ENCODE peak calls at places on chromosomes 4 and X, in ten cellular contexts. D, T, Q, O, Z, L, J, Y, P and A are unnamed samples.
A peak's percentile ranks its signal among the peaks of the same experiment; 100 is the strongest.

GRCh38 chrX:16711219-16712115 is 1.0 kb downstream of the CTPS2 start:
- DNase-seq in D (no peak), T (no peak), Q (peak; percentile 25), O (no peak), Z (no peak), L (no peak), J (no peak), Y (no peak), P (no peak), A (peak; percentile 5)

GRCh38 chrX:68995780-68996551 is 167.1 kb downstream of the EFNB1 start:
- DNase-seq in D (peak; percentile 83), T (no peak), Q (no peak), O (no peak), Z (no peak), L (no peak), J (peak; percentile 66), Y (peak; percentile 23), P (no peak), A (no peak)

GRCh38 chr4:48904541-48905142 is 1.9 kb downstream of the OCIAD2 start:
- DNase-seq in D (no peak), T (no peak), Q (no peak), O (no peak), Z (no peak), L (no peak), J (no peak), Y (peak; percentile 37), P (no peak), A (no peak)

GRCh38 chrX:76148753-76149152 is 24.1 kb upstream of the PBDC1 start:
- DNase-seq in D (no peak), T (no peak), Q (peak; percentile 2), O (peak; percentile 15), Z (no peak), L (no peak), J (peak; percentile 10), Y (peak; percentile 6), P (no peak), A (peak; percentile 62)

GRCh38 chr4:120071192-120071795 is 4.6 kb upstream of the MAD2L1 start:
- DNase-seq in D (no peak), T (no peak), Q (peak; percentile 32), O (no peak), Z (no peak), L (no peak), J (no peak), Y (peak; percentile 73), P (no peak), A (peak; percentile 72)

GRCh38 chrX:126137899-126138298 is 28.2 kb downstream of the DCAF12L2 start:
- DNase-seq in D (no peak), T (no peak), Q (no peak), O (no peak), Z (no peak), L (no peak), J (no peak), Y (no peak), P (no peak), A (no peak)

GRCh38 chrX:17547658-17548057 is 172.7 kb downstream of the NHS start:
- DNase-seq in D (no peak), T (no peak), Q (no peak), O (peak; percentile 46), Z (no peak), L (no peak), J (peak; percentile 37), Y (peak; percentile 89), P (no peak), A (no peak)

GRCh38 chr4:78059524-78059889 is 2.4 kb downstream of the FRAS1 start:
- DNase-seq in D (no peak), T (no peak), Q (peak; percentile 47), O (peak; percentile 63), Z (no peak), L (no peak), J (no peak), Y (peak; percentile 60), P (no peak), A (peak; percentile 53)

GRCh38 chr4:25481648-25482047 is 104.6 kb downstream of the ANAPC4 start:
- DNase-seq in D (no peak), T (no peak), Q (no peak), O (no peak), Z (no peak), L (no peak), J (no peak), Y (no peak), P (no peak), A (no peak)

GRCh38 chrX:17595456-17596035 is 141.7 kb upstream of the SCML1 start:
- DNase-seq in D (no peak), T (no peak), Q (no peak), O (no peak), Z (no peak), L (no peak), J (no peak), Y (no peak), P (no peak), A (no peak)

GRCh38 chr4:42331914-42332368 is 65.3 kb upstream of the SHISA3 start:
- DNase-seq in D (no peak), T (no peak), Q (no peak), O (peak; percentile 38), Z (no peak), L (no peak), J (peak; percentile 36), Y (peak; percentile 7), P (no peak), A (no peak)

GRCh38 chr4:76780781-76781697 is 116.9 kb downstream of the SOWAHB start:
- DNase-seq in D (no peak), T (no peak), Q (no peak), O (no peak), Z (no peak), L (no peak), J (no peak), Y (no peak), P (no peak), A (no peak)

GRCh38 chr4:119628281-119629141 is at the start of gene PDE5A:
- DNase-seq in D (peak; percentile 95), T (peak; percentile 47), Q (peak; percentile 80), O (peak; percentile 75), Z (peak; percentile 33), L (peak; percentile 59), J (peak; percentile 84), Y (peak; percentile 61), P (peak; percentile 52), A (peak; percentile 89)

GRCh38 chr4:11669156-11669555 is 240.5 kb upstream of the HS3ST1 start:
- DNase-seq in D (no peak), T (no peak), Q (no peak), O (no peak), Z (no peak), L (no peak), J (no peak), Y (peak; percentile 3), P (no peak), A (no peak)

GRCh38 chrX:149682031-149682430 is 29.8 kb upstream of the MAGEA11 start:
- DNase-seq in D (no peak), T (no peak), Q (no peak), O (no peak), Z (no peak), L (no peak), J (no peak), Y (no peak), P (no peak), A (no peak)

GRCh38 chrX:149570668-149571067 is 16.6 kb downstream of the MAGEA9B start:
- DNase-seq in D (no peak), T (no peak), Q (no peak), O (peak; percentile 0), Z (no peak), L (no peak), J (no peak), Y (peak; percentile 21), P (no peak), A (no peak)

GRCh38 chr4:183362916-183363542 is 40.8 kb upstream of the CLDN24 start:
- DNase-seq in D (peak; percentile 22), T (no peak), Q (no peak), O (no peak), Z (no peak), L (no peak), J (no peak), Y (peak; percentile 58), P (no peak), A (no peak)

GRCh38 chr4:138182838-138183426 is 59.2 kb downstream of the SLC7A11 start:
- DNase-seq in D (no peak), T (no peak), Q (peak; percentile 13), O (no peak), Z (no peak), L (no peak), J (no peak), Y (peak; percentile 60), P (no peak), A (no peak)

GRCh38 chrX:135453381-135453780 is 31.6 kb downstream of the SMIM10L2A start:
- DNase-seq in D (no peak), T (no peak), Q (no peak), O (no peak), Z (no peak), L (no peak), J (no peak), Y (no peak), P (no peak), A (no peak)

GRCh38 chr4:76581276-76581675 is 146.2 kb downstream of the SHROOM3 start:
- DNase-seq in D (no peak), T (no peak), Q (no peak), O (no peak), Z (no peak), L (no peak), J (no peak), Y (no peak), P (no peak), A (no peak)

GRCh38 chrX:147838465-147839131 is 73.1 kb upstream of the FMR1 start:
- DNase-seq in D (no peak), T (no peak), Q (no peak), O (no peak), Z (no peak), L (no peak), J (no peak), Y (no peak), P (no peak), A (no peak)

GRCh38 chrX:73922856-73923429 is 359.9 kb downstream of the CHIC1 start:
- DNase-seq in D (no peak), T (no peak), Q (no peak), O (no peak), Z (no peak), L (no peak), J (no peak), Y (no peak), P (no peak), A (no peak)

GRCh38 chr4:78645853-78646757 is 94.5 kb downstream of the ANXA3 start:
- DNase-seq in D (no peak), T (no peak), Q (no peak), O (peak; percentile 60), Z (no peak), L (no peak), J (peak; percentile 44), Y (peak; percentile 83), P (no peak), A (no peak)

GRCh38 chr4:103934178-103934789 is 214.5 kb upstream of the TACR3 start:
- DNase-seq in D (no peak), T (no peak), Q (peak; percentile 45), O (no peak), Z (no peak), L (no peak), J (no peak), Y (peak; percentile 16), P (no peak), A (peak; percentile 14)

GRCh38 chr4:136680271-136680670 is 852.0 kb downstream of the PCDH18 start:
- DNase-seq in D (no peak), T (no peak), Q (no peak), O (peak; percentile 52), Z (no peak), L (no peak), J (no peak), Y (no peak), P (no peak), A (no peak)

GRCh38 chr4:177596035-177596434 is 153.8 kb upstream of the AGA start:
- DNase-seq in D (no peak), T (no peak), Q (no peak), O (peak; percentile 36), Z (no peak), L (peak; percentile 8), J (no peak), Y (peak; percentile 79), P (no peak), A (peak; percentile 71)

GRCh38 chrX:44891642-44892041 is 18.7 kb downstream of the KDM6A start:
- DNase-seq in D (no peak), T (no peak), Q (no peak), O (no peak), Z (no peak), L (no peak), J (no peak), Y (no peak), P (no peak), A (no peak)

GRCh38 chr4:2878346-2878745 is 34.7 kb downstream of the ADD1 start:
- DNase-seq in D (no peak), T (no peak), Q (no peak), O (no peak), Z (no peak), L (no peak), J (no peak), Y (no peak), P (no peak), A (peak; percentile 57)